ENCODE peak calls at places on chromosomes 5 and 9, in eight cellular contexts. T, M, R, Q, A, J, E and D are unnamed samples.

GRCh38 chr5:107915413-107915812 is 244.7 kb upstream of the EFNA5 start:
- DNase-seq in Q (no peak), M (no peak), R (no peak), A (no peak), J (no peak), T (no peak), E (no peak), D (no peak)

GRCh38 chr9:93189369-93190132 is 5.6 kb downstream of the WNK2 start:
- DNase-seq in J (no peak), A (no peak), R (no peak), E (no peak), T (no peak), M (no peak), Q (no peak), D (no peak)

GRCh38 chr5:26310415-26310814 is 728.0 kb downstream of the CDH9 start:
- DNase-seq in T (no peak), Q (no peak), M (no peak), R (no peak), J (no peak), A (no peak), E (no peak), D (no peak)

GRCh38 chr9:84723426-84723825 is 53.9 kb downstream of the NTRK2 start:
- DNase-seq in E (no peak), Q (no peak), A (no peak), M (no peak), J (no peak), T (no peak), R (no peak), D (no peak)

GRCh38 chr5:179819296-179820126 is 1.2 kb upstream of the SQSTM1 start:
- DNase-seq in E (peak; percentile 81), T (peak; percentile 81), A (no peak), Q (no peak), J (peak; percentile 48), R (peak; percentile 81), M (peak; percentile 77), D (no peak)

GRCh38 chr5:459562-460412 is 16.8 kb downstream of the EXOC3 start:
- DNase-seq in E (peak; percentile 3), T (no peak), J (no peak), A (peak; percentile 55), Q (no peak), M (peak; percentile 4), R (no peak), D (no peak)

GRCh38 chr9:20570756-20571155 is 51.5 kb downstream of the MLLT3 start:
- DNase-seq in Q (no peak), J (no peak), E (no peak), T (no peak), R (no peak), A (no peak), M (no peak), D (no peak)

GRCh38 chr9:16048129-16048528 is 495.3 kb downstream of the CCDC171 start:
- DNase-seq in R (no peak), Q (no peak), E (no peak), M (no peak), J (no peak), T (no peak), A (no peak), D (no peak)

GRCh38 chr9:129348890-129349570 is 171.0 kb upstream of the IER5L start:
- DNase-seq in Q (no peak), M (no peak), E (no peak), T (no peak), R (no peak), A (no peak), J (no peak), D (no peak)

GRCh38 chr5:134714120-134714519 is 24.2 kb upstream of the CAMLG start:
- DNase-seq in M (no peak), T (no peak), E (no peak), Q (no peak), J (peak; percentile 45), R (no peak), A (no peak), D (no peak)

GRCh38 chr9:136090768-136091581 is 4.1 kb downstream of the NACC2 start:
- DNase-seq in A (no peak), R (peak; percentile 14), E (peak; percentile 43), J (no peak), T (no peak), M (peak; percentile 50), Q (no peak), D (no peak)

GRCh38 chr5:67577424-67577823 is 380.8 kb upstream of the CD180 start:
- DNase-seq in J (no peak), E (no peak), Q (no peak), R (no peak), T (no peak), A (no peak), M (no peak), D (no peak)

GRCh38 chr9:87063246-87063645 is 115.9 kb upstream of the GAS1 start:
- DNase-seq in Q (no peak), J (no peak), A (no peak), E (peak; percentile 34), T (peak; percentile 22), M (no peak), R (no peak), D (no peak)

GRCh38 chr9:98191615-98192502 is 578 bp downstream of the CORO2A start:
- DNase-seq in E (no peak), R (no peak), A (no peak), M (peak; percentile 59), T (no peak), Q (no peak), J (no peak), D (no peak)

GRCh38 chr5:173468821-173469251 is 140.6 kb upstream of the STC2 start:
- DNase-seq in E (peak; percentile 83), T (no peak), Q (no peak), R (no peak), J (no peak), M (no peak), A (no peak), D (no peak)

GRCh38 chr9:97320080-97320642 is 12.7 kb downstream of the CCDC180 start:
- DNase-seq in M (no peak), T (no peak), E (no peak), A (no peak), Q (no peak), J (no peak), R (no peak), D (no peak)

GRCh38 chr9:126317513-126317912 is 9.1 kb upstream of the MVB12B start:
- DNase-seq in A (no peak), Q (no peak), E (peak; percentile 48), M (peak; percentile 51), T (no peak), R (no peak), J (no peak), D (no peak)

GRCh38 chr9:12784461-12785250 is 9.8 kb downstream of the LURAP1L start:
- DNase-seq in R (peak; percentile 33), J (peak; percentile 96), A (no peak), T (no peak), Q (peak; percentile 60), E (peak; percentile 30), M (peak; percentile 42), D (peak; percentile 79)

DNA sequence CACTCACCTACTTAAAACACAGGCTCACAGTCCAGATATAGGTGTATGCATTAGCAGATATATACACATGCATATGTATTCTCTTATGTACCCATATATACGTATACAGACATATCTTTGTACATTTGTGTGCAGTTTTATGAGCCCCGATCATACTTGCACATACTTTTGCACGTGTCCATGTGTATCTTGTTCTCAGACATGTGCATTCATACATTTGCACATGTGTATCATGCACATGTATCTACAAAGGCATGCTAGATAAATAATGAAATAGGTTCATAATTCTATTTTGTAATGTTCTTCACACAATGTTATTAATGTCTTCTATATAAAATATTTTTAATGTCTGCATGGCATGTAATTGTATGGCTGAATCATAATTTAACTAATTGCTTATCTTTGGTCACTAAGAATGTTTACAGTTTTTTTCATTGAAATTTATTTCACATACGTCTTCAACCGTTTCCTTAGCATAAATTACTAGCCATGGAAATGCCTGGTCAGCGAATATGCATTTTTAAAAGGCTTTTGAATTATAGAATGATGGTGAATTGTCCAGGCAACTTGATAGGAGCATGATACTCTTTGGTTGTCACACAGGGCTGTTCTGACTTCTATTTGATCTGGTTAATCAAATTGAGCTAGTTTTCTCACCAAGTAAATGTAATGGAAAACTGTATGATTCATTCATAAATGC is 2.6 kb downstream of the NDFIP1 start:
- DNase-seq in J (no peak), T (no peak), M (no peak), E (no peak), R (no peak), Q (no peak), A (no peak), D (no peak)
- H3K4me3 ChIP-seq in J (no peak overlapping the region), T (no peak overlapping the region), M (no peak overlapping the region), E (no peak overlapping the region), R (peak overlapping the region; percentile 94), Q (no peak overlapping the region), A (no peak overlapping the region), D (no peak overlapping the region)

GRCh38 chr5:151281001-151281639 is 22.4 kb downstream of the SLC36A3 start:
- DNase-seq in J (no peak), Q (no peak), M (no peak), E (no peak), A (no peak), T (no peak), R (no peak), D (no peak)
- TF ChIP-seq CTCF in J (no peak), Q (no peak), M (no peak), E (no peak), A (no peak), T (no peak), R (no peak), D (no peak)

GRCh38 chr5:80919678-80920196 is 40.4 kb upstream of the RASGRF2 start:
- DNase-seq in E (no peak), R (no peak), Q (no peak), T (no peak), J (no peak), M (no peak), A (no peak), D (no peak)

GRCh38 chr5:80920333-80920732 is 39.8 kb upstream of the RASGRF2 start:
- DNase-seq in E (no peak), T (no peak), R (no peak), Q (no peak), A (no peak), M (no peak), J (no peak), D (no peak)

GRCh38 chr5:80916661-80917060 is 43.5 kb upstream of the RASGRF2 start:
- DNase-seq in T (no peak), J (no peak), A (no peak), E (no peak), Q (no peak), R (no peak), M (no peak), D (no peak)

GRCh38 chr5:80915716-80916115 is 44.4 kb upstream of the RASGRF2 start:
- DNase-seq in Q (no peak), E (no peak), J (peak; percentile 20), T (no peak), R (no peak), A (no peak), M (no peak), D (no peak)

GRCh38 chr5:80917596-80917995 is 42.6 kb upstream of the RASGRF2 start:
- DNase-seq in M (no peak), R (no peak), Q (no peak), T (no peak), E (no peak), A (no peak), J (no peak), D (no peak)
- H3K4me3 ChIP-seq in M (no peak overlapping the region), R (no peak overlapping the region), Q (no peak overlapping the region), T (no peak overlapping the region), E (no peak overlapping the region), A (no peak overlapping the region), J (no peak overlapping the region), D (no peak overlapping the region)

DNA sequence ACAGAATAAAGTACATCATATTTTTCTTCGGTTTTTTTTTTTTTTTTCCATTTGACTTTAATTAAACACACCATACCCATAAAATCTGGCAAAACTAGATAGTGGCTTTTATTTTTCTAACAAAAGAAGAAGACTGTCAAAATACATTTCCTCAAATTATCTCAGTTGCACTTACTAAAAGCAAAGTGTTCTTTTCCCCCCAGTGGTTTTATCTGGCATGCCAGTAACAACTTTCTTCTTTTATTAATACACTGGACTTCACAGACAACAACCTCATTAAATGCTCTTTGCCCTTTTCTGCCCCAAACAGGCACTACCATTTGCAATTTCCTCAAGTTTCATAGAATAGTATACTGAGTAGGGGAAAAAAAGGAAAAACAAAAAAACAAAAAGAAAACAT is 1792.3 kb downstream of the EFNA5 start:
- DNase-seq in A (no peak), M (no peak), Q (no peak), T (no peak), J (no peak), R (no peak), E (no peak), D (no peak)
- TF ChIP-seq CTCF in A (no peak), M (no peak), Q (no peak), T (no peak), J (no peak), R (no peak), E (no peak), D (no peak)